ENCODE peak calls at places on chromosomes 7 and 10, in four cellular contexts. F is OCI-LY7, M is GM03348, U is mucosa of descending colon. A is an unnamed sample.

GRCh38 chr10:43901302-43901701 is 252.6 kb upstream of the ZNF32 start:
- DNase-seq in F (peak), M (no peak), U (no peak), A (no peak)

GRCh38 chr7:26627221-26627620 is 237.2 kb downstream of the SKAP2 start:
- DNase-seq in F (no peak), M (no peak), U (no peak), A (no peak)

GRCh38 chr10:89966211-89966610 is 264.8 kb downstream of the KIF20B start:
- DNase-seq in F (no peak), M (no peak), U (no peak), A (no peak)

GRCh38 chr10:44183667-44184632 is 200.9 kb downstream of the CXCL12 start:
- DNase-seq in F (no peak), M (peak), U (no peak), A (no peak)

GRCh38 chr7:47846117-47846836 is 102.0 kb downstream of the PKD1L1 start:
- DNase-seq in F (no peak), M (peak), U (no peak), A (no peak)

GRCh38 chr7:45092931-45093235 is 4.1 kb upstream of the NACAD start:
- DNase-seq in F (no peak), M (no peak), U (no peak), A (no peak)

GRCh38 chr10:18235477-18235876 is 95.3 kb downstream of the CACNB2 start:
- DNase-seq in F (no peak), M (no peak), U (no peak), A (no peak)

GRCh38 chr7:47766151-47766550 is 182.1 kb downstream of the PKD1L1 start:
- DNase-seq in F (no peak), M (no peak), U (no peak), A (no peak)

GRCh38 chr7:74371381-74372059 is 82.2 kb upstream of the GTF2IRD1 start:
- DNase-seq in F (peak), M (no peak), U (peak), A (no peak)

A was measured in GM10248.